ENCODE peak calls at places on chromosome 22, in five cellular contexts. One of them, this sample, is unnamed.

GRCh38 chr22:37472418-37473006 is 13.7 kb downstream of the MFNG start:
- DNase-seq in fibroblast of lung: no peak
- DNase-seq in GM23248: peak; percentile 49
- DNase-seq in PC-9: no peak
- DNase-seq in GM23338: peak; percentile 81
- DNase-seq in this sample: no peak

GRCh38 chr22:43862074-43862881 is at the start of gene SULT4A1:
- DNase-seq in fibroblast of lung: peak; percentile 36
- DNase-seq in GM23338: peak; percentile 78
- DNase-seq in PC-9: no peak
- DNase-seq in GM23248: peak; percentile 46
- DNase-seq in this sample: no peak

GRCh38 chr22:10961043-10961860 is 4566.7 kb upstream of the OR11H1 start:
- DNase-seq in PC-9: no peak
- DNase-seq in fibroblast of lung: no peak
- DNase-seq in GM23338: no peak
- DNase-seq in GM23248: no peak
- DNase-seq in this sample: no peak

GRCh38 chr22:21568207-21569075 is 927 bp downstream of the UBE2L3 start:
- DNase-seq in fibroblast of lung: peak; percentile 32
- DNase-seq in PC-9: no peak
- DNase-seq in GM23338: peak; percentile 50
- DNase-seq in GM23248: peak; percentile 74
- DNase-seq in this sample: no peak

GRCh38 chr22:25837288-25837900 is 95.4 kb downstream of the MYO18B start:
- DNase-seq in GM23248: no peak
- DNase-seq in fibroblast of lung: no peak
- DNase-seq in PC-9: no peak
- DNase-seq in GM23338: no peak
- DNase-seq in this sample: no peak

GRCh38 chr22:50568626-50569025 is 5.9 kb upstream of the SYCE3 start:
- DNase-seq in GM23338: no peak
- DNase-seq in PC-9: no peak
- DNase-seq in fibroblast of lung: no peak
- DNase-seq in GM23248: no peak
- DNase-seq in this sample: no peak

GRCh38 chr22:45201678-45202332 is 38.1 kb downstream of the NUP50 start:
- DNase-seq in GM23248: no peak
- DNase-seq in GM23338: no peak
- DNase-seq in fibroblast of lung: peak; percentile 99
- DNase-seq in PC-9: peak; percentile 88
- DNase-seq in this sample: no peak

GRCh38 chr22:31103899-31104694 is 3.3 kb downstream of the SELENOM start:
- DNase-seq in GM23338: no peak
- DNase-seq in fibroblast of lung: no peak
- DNase-seq in PC-9: peak; percentile 20
- DNase-seq in GM23248: peak; percentile 21
- DNase-seq in this sample: no peak

GRCh38 chr22:45671783-45672563 is at the start of gene ATXN10:
- DNase-seq in GM23248: peak; percentile 85
- DNase-seq in fibroblast of lung: peak; percentile 77
- DNase-seq in GM23338: no peak
- DNase-seq in PC-9: peak; percentile 53
- DNase-seq in this sample: no peak

GRCh38 chr22:36991220-36991619 is 28.0 kb downstream of the TST start:
- DNase-seq in PC-9: no peak
- DNase-seq in GM23338: peak; percentile 27
- DNase-seq in fibroblast of lung: no peak
- DNase-seq in GM23248: no peak
- DNase-seq in this sample: no peak

GRCh38 chr22:38733329-38734202 is 22.2 kb downstream of the SUN2 start:
- DNase-seq in GM23248: peak; percentile 48
- DNase-seq in PC-9: no peak
- DNase-seq in fibroblast of lung: peak; percentile 18
- DNase-seq in GM23338: peak; percentile 76
- DNase-seq in this sample: no peak

GRCh38 chr22:44325718-44326548 is 13.2 kb upstream of the SHISAL1 start:
- DNase-seq in GM23338: no peak
- DNase-seq in GM23248: peak; percentile 79
- DNase-seq in PC-9: no peak
- DNase-seq in fibroblast of lung: peak; percentile 56
- DNase-seq in this sample: no peak

GRCh38 chr22:37848587-37849088 is 581 bp upstream of the EIF3L start:
- DNase-seq in GM23338: peak; percentile 57
- DNase-seq in fibroblast of lung: peak; percentile 11
- DNase-seq in GM23248: peak; percentile 76
- DNase-seq in PC-9: peak; percentile 46
- DNase-seq in this sample: no peak

GRCh38 chr22:38191115-38191514 is 9.5 kb upstream of the PLA2G6 start:
- DNase-seq in GM23338: no peak
- DNase-seq in GM23248: no peak
- DNase-seq in fibroblast of lung: no peak
- DNase-seq in PC-9: no peak
- DNase-seq in this sample: no peak

GRCh38 chr22:22849640-22850610 is 37.7 kb upstream of the IGLL5 start:
- DNase-seq in PC-9: no peak
- DNase-seq in fibroblast of lung: no peak
- DNase-seq in GM23248: no peak
- DNase-seq in GM23338: no peak
- DNase-seq in this sample: no peak

GRCh38 chr22:25546751-25547150 is 17.7 kb upstream of the GRK3 start:
- DNase-seq in fibroblast of lung: peak; percentile 35
- DNase-seq in GM23338: no peak
- DNase-seq in PC-9: no peak
- DNase-seq in GM23248: no peak
- DNase-seq in this sample: no peak

GRCh38 chr22:17873116-17873515 is 98.8 kb upstream of the BID start:
- DNase-seq in PC-9: no peak
- DNase-seq in GM23248: no peak
- DNase-seq in GM23338: no peak
- DNase-seq in fibroblast of lung: no peak
- DNase-seq in this sample: no peak

GRCh38 chr22:46083383-46084350 is 66.7 kb upstream of the PPARA start:
- DNase-seq in PC-9: no peak
- DNase-seq in GM23338: no peak
- DNase-seq in fibroblast of lung: no peak
- DNase-seq in GM23248: peak; percentile 61
- DNase-seq in this sample: no peak

GRCh38 chr22:38353142-38353629 is 36.0 kb upstream of the CSNK1E start:
- DNase-seq in fibroblast of lung: peak; percentile 21
- DNase-seq in GM23248: peak; percentile 75
- DNase-seq in GM23338: peak; percentile 85
- DNase-seq in PC-9: peak; percentile 42
- DNase-seq in this sample: no peak

GRCh38 chr22:40592352-40593113 is 44.0 kb downstream of the MRTFA start:
- DNase-seq in GM23248: no peak
- DNase-seq in fibroblast of lung: no peak
- DNase-seq in GM23338: no peak
- DNase-seq in PC-9: no peak
- DNase-seq in this sample: no peak

GRCh38 chr22:49373289-49373666 is 454.4 kb downstream of the BRD1 start:
- DNase-seq in GM23338: no peak
- DNase-seq in fibroblast of lung: no peak
- DNase-seq in GM23248: no peak
- DNase-seq in PC-9: no peak
- DNase-seq in this sample: no peak
- H3K79me2 ChIP-seq in GM23338: no peaks in the 10 kb centered on the region
- H3K79me2 ChIP-seq in fibroblast of lung: no peaks in the 10 kb centered on the region
- H3K79me2 ChIP-seq in GM23248: no peaks in the 10 kb centered on the region
- H3K79me2 ChIP-seq in PC-9: no peaks in the 10 kb centered on the region
- H3K79me2 ChIP-seq in this sample: no peaks in the 10 kb centered on the region

DNA sequence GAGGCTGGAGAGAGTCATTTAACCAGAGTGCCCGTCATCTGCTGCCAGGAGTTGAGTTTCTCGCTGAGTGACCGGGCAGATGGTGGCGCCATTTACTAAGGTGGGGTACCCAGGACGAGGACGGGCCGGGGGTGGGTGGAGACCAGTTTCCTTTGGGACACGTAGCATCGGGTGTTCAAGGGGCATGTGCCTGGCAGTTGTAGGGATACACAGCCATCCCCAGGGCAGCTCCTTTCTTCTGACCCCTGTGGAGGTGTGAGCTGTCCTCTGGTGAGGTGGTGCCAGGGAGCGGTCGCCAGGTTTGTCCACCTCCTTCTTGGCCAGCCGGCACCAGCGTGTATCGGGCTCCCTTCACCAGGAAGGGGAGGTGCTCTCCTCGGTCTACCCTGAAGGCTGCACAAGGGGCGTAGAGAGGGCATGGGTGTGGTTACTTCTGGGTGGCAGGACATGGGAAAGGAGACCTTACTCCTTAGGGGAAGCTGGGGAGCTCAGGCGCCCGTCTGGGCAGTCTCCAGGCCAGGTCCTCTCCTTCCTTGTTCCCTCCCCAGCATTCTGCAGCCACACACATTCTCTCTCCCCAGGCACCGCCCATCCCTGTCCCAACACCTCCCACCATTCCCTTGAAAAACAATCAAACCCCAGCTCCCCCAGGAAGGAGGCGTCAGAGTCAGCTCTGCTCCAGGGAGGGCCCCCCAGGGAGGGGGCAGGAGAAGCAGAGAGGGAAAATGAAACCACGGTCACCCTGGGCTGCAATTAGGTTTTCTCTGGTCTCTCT is 10.3 kb upstream of the MB start:
- DNase-seq in GM23338: peak; percentile 85
- DNase-seq in GM23248: peak; percentile 89
- DNase-seq in fibroblast of lung: peak; percentile 89
- DNase-seq in PC-9: peak; percentile 98
- DNase-seq in this sample: peak; percentile 73
- TF ChIP-seq EZH2 in GM23338: no peak
- TF ChIP-seq EZH2 in GM23248: no peak
- TF ChIP-seq EZH2 in fibroblast of lung: no peak
- TF ChIP-seq EZH2 in PC-9: no peak
- TF ChIP-seq EZH2 in this sample: no peak

GRCh38 chr22:42284230-42284591 is 13.8 kb upstream of the TCF20 start:
- DNase-seq in PC-9: no peak
- DNase-seq in GM23338: no peak
- DNase-seq in GM23248: no peak
- DNase-seq in fibroblast of lung: no peak
- DNase-seq in this sample: no peak
- H3K79me2 ChIP-seq in PC-9: no peaks in the 10 kb centered on the region
- H3K79me2 ChIP-seq in GM23338: no peaks in the 10 kb centered on the region
- H3K79me2 ChIP-seq in GM23248: no peaks in the 10 kb centered on the region
- H3K79me2 ChIP-seq in fibroblast of lung: no peaks in the 10 kb centered on the region
- H3K79me2 ChIP-seq in this sample: no peaks in the 10 kb centered on the region

DNA sequence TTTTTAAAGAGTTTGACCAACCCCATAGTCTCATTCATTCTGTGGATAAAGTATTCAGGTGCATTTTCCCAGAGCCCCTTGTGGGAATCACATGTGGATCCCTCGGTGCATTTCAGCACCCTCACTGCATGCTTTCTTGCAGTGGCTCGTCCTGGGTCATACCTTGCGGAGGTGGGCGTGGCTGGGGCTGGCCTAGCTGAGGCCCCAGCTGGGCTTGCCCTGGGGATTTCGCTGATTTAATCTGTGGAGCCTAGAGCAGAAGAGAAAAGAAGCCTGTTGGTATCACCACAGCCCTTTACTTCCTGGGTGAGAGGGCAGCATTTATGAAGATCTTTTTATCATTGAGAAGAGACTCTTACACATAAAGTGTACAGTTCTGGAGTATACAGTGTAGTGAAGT is 53.1 kb downstream of the FBXO7 start:
- DNase-seq in GM23248: no peak
- DNase-seq in PC-9: peak; percentile 4
- DNase-seq in fibroblast of lung: no peak
- DNase-seq in GM23338: no peak
- DNase-seq in this sample: no peak
- TF ChIP-seq EZH2 in GM23248: no peak
- TF ChIP-seq EZH2 in PC-9: no peak
- TF ChIP-seq EZH2 in fibroblast of lung: no peak
- TF ChIP-seq EZH2 in GM23338: no peak
- TF ChIP-seq EZH2 in this sample: no peak

DNA sequence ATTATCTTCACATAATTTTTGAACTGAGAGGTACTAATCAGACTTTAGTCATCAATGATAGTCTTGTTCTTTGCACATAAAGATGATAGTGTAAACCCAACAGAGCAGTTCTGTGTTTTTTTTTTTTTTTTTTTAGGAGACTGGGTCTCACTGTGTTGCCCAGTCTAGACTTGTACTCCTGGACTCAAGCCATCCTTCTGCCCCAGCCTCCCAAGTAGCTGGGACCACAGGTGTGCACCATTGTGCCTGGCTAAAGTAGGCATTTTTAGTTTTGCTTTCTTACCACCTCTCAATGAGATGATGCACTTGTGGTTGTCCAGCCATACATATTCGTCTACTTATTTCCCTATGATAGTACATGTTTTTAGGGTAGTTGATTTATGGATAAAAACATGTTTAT is 50.6 kb downstream of the MTMR3 start:
- DNase-seq in PC-9: no peak
- DNase-seq in GM23248: no peak
- DNase-seq in GM23338: no peak
- DNase-seq in fibroblast of lung: no peak
- DNase-seq in this sample: no peak
- H3K79me2 ChIP-seq in PC-9: peaks cover 87% of the 10 kb centered on the region
- H3K79me2 ChIP-seq in GM23248: peaks cover 100% of the 10 kb centered on the region
- H3K79me2 ChIP-seq in GM23338: peaks cover 84% of the 10 kb centered on the region
- H3K79me2 ChIP-seq in fibroblast of lung: peaks cover 18% of the 10 kb centered on the region
- H3K79me2 ChIP-seq in this sample: peaks cover 61% of the 10 kb centered on the region

This sample was measured in keratinocyte.